ENCODE peak calls at places on chromosome 9, in four cellular contexts. W is CD8-positive, alpha-beta T cell; S is NCI-H187 treated with DMSO at 0.1 percent for 48 hours; G is mucosa of descending colon. O is an unnamed sample.

GRCh38 chr9:22913518-22913917 is 466.9 kb downstream of the DMRTA1 start:
- DNase-seq in G (no peak), W (no peak), S (no peak), O (no peak)

GRCh38 chr9:101235105-101235866 is 149.5 kb downstream of the BAAT start:
- DNase-seq in G (no peak), W (no peak), S (no peak), O (no peak)

GRCh38 chr9:128145536-128145935 is 3.7 kb upstream of the LCN2 start:
- DNase-seq in S (no peak), G (no peak), W (no peak), O (no peak)

GRCh38 chr9:98568234-98568922 is 140.4 kb downstream of the GABBR2 start:
- DNase-seq in W (no peak), G (no peak), S (no peak), O (no peak)

GRCh38 chr9:89473762-89474469 is 24.0 kb downstream of the SEMA4D start:
- DNase-seq in W (no peak), S (no peak), G (no peak), O (no peak)

GRCh38 chr9:131545003-131545785 is at the start of gene PRRT1B:
- DNase-seq in G (peak), W (no peak), S (no peak), O (no peak)

GRCh38 chr9:886886-887285 is 45.4 kb downstream of the DMRT1 start:
- DNase-seq in S (no peak), W (no peak), G (no peak), O (no peak)

GRCh38 chr9:72509053-72509452 is 12.4 kb upstream of the TMC1 start:
- DNase-seq in W (no peak), G (no peak), S (no peak), O (no peak)

GRCh38 chr9:35114113-35114847 is 1.4 kb downstream of the ATOSB start:
- DNase-seq in W (peak), G (peak), S (peak), O (no peak)

GRCh38 chr9:36827593-36827992 is 206.5 kb downstream of the PAX5 start:
- DNase-seq in G (no peak), W (no peak), S (no peak), O (no peak)

GRCh38 chr9:72661401-72662135 is 140.2 kb downstream of the TMC1 start:
- DNase-seq in G (no peak), W (no peak), S (no peak), O (no peak)

GRCh38 chr9:107251756-107252322 is 31.2 kb upstream of the RAD23B start:
- DNase-seq in G (no peak), S (no peak), W (no peak), O (no peak)

GRCh38 chr9:82332774-82333152 is 344.2 kb downstream of the SPATA31D1 start:
- DNase-seq in G (no peak), S (no peak), W (no peak), O (no peak)

GRCh38 chr9:117546894-117547293 is 132.0 kb upstream of the ASTN2 start:
- DNase-seq in G (peak), S (no peak), W (no peak), O (no peak)

O was measured in stimulated activated CD8-positive, alpha-beta memory T cell treated with anti-CD3 and anti-CD28 coated beads, Interleukin-7, amount 100 ng/mL, for 24 hours.